ENCODE peak calls at places on chromosomes 13 and 19, in four cellular contexts. One of them, this sample, is unnamed.

GRCh38 chr19:485583-486236 is 10.6 kb upstream of the MADCAM1 start:
- DNase-seq in mesenchymal stem cell: peak
- DNase-seq in MM.1S: no peak
- DNase-seq in OCI-LY7: no peak
- DNase-seq in this sample: no peak

GRCh38 chr13:23618341-23618740 is 48.1 kb downstream of the TNFRSF19 start:
- DNase-seq in MM.1S: no peak
- DNase-seq in mesenchymal stem cell: peak
- DNase-seq in OCI-LY7: no peak
- DNase-seq in this sample: peak

GRCh38 chr13:25908390-25908789 is 143.4 kb downstream of the SHISA2 start:
- DNase-seq in OCI-LY7: no peak
- DNase-seq in MM.1S: no peak
- DNase-seq in mesenchymal stem cell: no peak
- DNase-seq in this sample: no peak

GRCh38 chr13:31023126-31023525 is 90.7 kb downstream of the TEX26 start:
- DNase-seq in mesenchymal stem cell: no peak
- DNase-seq in MM.1S: no peak
- DNase-seq in OCI-LY7: no peak
- DNase-seq in this sample: no peak

GRCh38 chr13:56015919-56016318 is 1124.8 kb upstream of the PRR20A start:
- DNase-seq in MM.1S: no peak
- DNase-seq in mesenchymal stem cell: no peak
- DNase-seq in OCI-LY7: no peak
- DNase-seq in this sample: no peak

GRCh38 chr13:34176636-34177035 is 358.7 kb downstream of the RFC3 start:
- DNase-seq in MM.1S: no peak
- DNase-seq in mesenchymal stem cell: no peak
- DNase-seq in OCI-LY7: no peak
- DNase-seq in this sample: no peak

GRCh38 chr13:92806215-92806614 is 420.4 kb upstream of the GPC6 start:
- DNase-seq in mesenchymal stem cell: peak
- DNase-seq in MM.1S: peak
- DNase-seq in OCI-LY7: peak
- DNase-seq in this sample: no peak

GRCh38 chr19:32642771-32643170 is 32.2 kb downstream of the ANKRD27 start:
- DNase-seq in OCI-LY7: no peak
- DNase-seq in mesenchymal stem cell: no peak
- DNase-seq in MM.1S: no peak
- DNase-seq in this sample: no peak

GRCh38 chr19:13974073-13974472 is 21.8 kb downstream of the DCAF15 start:
- DNase-seq in MM.1S: no peak
- DNase-seq in mesenchymal stem cell: no peak
- DNase-seq in OCI-LY7: peak
- DNase-seq in this sample: no peak

GRCh38 chr13:30022796-30023195 is 172.4 kb upstream of the UBL3 start:
- DNase-seq in mesenchymal stem cell: no peak
- DNase-seq in MM.1S: no peak
- DNase-seq in OCI-LY7: no peak
- DNase-seq in this sample: no peak

GRCh38 chr19:41709951-41710645 is 1.7 kb downstream of the CEACAM5 start:
- DNase-seq in MM.1S: no peak
- DNase-seq in OCI-LY7: no peak
- DNase-seq in mesenchymal stem cell: no peak
- DNase-seq in this sample: no peak

GRCh38 chr19:28710278-28710677 is 502.7 kb downstream of the UQCRFS1 start:
- DNase-seq in mesenchymal stem cell: peak
- DNase-seq in MM.1S: peak
- DNase-seq in OCI-LY7: peak
- DNase-seq in this sample: peak

GRCh38 chr13:35961002-35961401 is 170.2 kb downstream of the DCLK1 start:
- DNase-seq in OCI-LY7: no peak
- DNase-seq in mesenchymal stem cell: no peak
- DNase-seq in MM.1S: no peak
- DNase-seq in this sample: no peak

GRCh38 chr19:12792853-12793289 is 1.6 kb downstream of the JUNB start:
- DNase-seq in MM.1S: no peak
- DNase-seq in OCI-LY7: no peak
- DNase-seq in mesenchymal stem cell: no peak
- DNase-seq in this sample: peak

GRCh38 chr19:17734146-17734545 is 14.9 kb downstream of the MAP1S start:
- DNase-seq in OCI-LY7: no peak
- DNase-seq in mesenchymal stem cell: no peak
- DNase-seq in MM.1S: no peak
- DNase-seq in this sample: no peak

GRCh38 chr13:104365430-104365829 is 1299.2 kb upstream of the SLC10A2 start:
- DNase-seq in mesenchymal stem cell: no peak
- DNase-seq in MM.1S: no peak
- DNase-seq in OCI-LY7: no peak
- DNase-seq in this sample: no peak
- H2AFZ ChIP-seq in mesenchymal stem cell: no peak
- H2AFZ ChIP-seq in MM.1S: no peak
- H2AFZ ChIP-seq in OCI-LY7: no peak
- H2AFZ ChIP-seq in this sample: no peak

GRCh38 chr13:51607165-51607564 is 22.9 kb downstream of the WDFY2 start:
- DNase-seq in OCI-LY7: no peak
- DNase-seq in MM.1S: no peak
- DNase-seq in mesenchymal stem cell: no peak
- DNase-seq in this sample: no peak

GRCh38 chr13:51613535-51613934 is 29.3 kb downstream of the WDFY2 start:
- DNase-seq in mesenchymal stem cell: no peak
- DNase-seq in OCI-LY7: no peak
- DNase-seq in MM.1S: no peak
- DNase-seq in this sample: no peak

GRCh38 chr13:51608857-51609406 is 24.7 kb downstream of the WDFY2 start:
- DNase-seq in mesenchymal stem cell: no peak
- DNase-seq in OCI-LY7: no peak
- DNase-seq in MM.1S: no peak
- DNase-seq in this sample: no peak

GRCh38 chr13:51614350-51614786 is 30.1 kb downstream of the WDFY2 start:
- DNase-seq in MM.1S: no peak
- DNase-seq in mesenchymal stem cell: no peak
- DNase-seq in OCI-LY7: peak
- DNase-seq in this sample: no peak

GRCh38 chr13:51612867-51613266 is 28.6 kb downstream of the WDFY2 start:
- DNase-seq in OCI-LY7: no peak
- DNase-seq in MM.1S: no peak
- DNase-seq in mesenchymal stem cell: no peak
- DNase-seq in this sample: no peak
- H2AFZ ChIP-seq in OCI-LY7: no peak
- H2AFZ ChIP-seq in MM.1S: no peak
- H2AFZ ChIP-seq in mesenchymal stem cell: no peak
- H2AFZ ChIP-seq in this sample: no peak

GRCh38 chr19:50720181-50720920 is 749 bp upstream of the SHANK1 start:
- DNase-seq in MM.1S: no peak
- DNase-seq in mesenchymal stem cell: no peak
- DNase-seq in OCI-LY7: peak
- DNase-seq in this sample: no peak
- H2AFZ ChIP-seq in MM.1S: no peak
- H2AFZ ChIP-seq in mesenchymal stem cell: no peak
- H2AFZ ChIP-seq in OCI-LY7: no peak
- H2AFZ ChIP-seq in this sample: no peak

DNA sequence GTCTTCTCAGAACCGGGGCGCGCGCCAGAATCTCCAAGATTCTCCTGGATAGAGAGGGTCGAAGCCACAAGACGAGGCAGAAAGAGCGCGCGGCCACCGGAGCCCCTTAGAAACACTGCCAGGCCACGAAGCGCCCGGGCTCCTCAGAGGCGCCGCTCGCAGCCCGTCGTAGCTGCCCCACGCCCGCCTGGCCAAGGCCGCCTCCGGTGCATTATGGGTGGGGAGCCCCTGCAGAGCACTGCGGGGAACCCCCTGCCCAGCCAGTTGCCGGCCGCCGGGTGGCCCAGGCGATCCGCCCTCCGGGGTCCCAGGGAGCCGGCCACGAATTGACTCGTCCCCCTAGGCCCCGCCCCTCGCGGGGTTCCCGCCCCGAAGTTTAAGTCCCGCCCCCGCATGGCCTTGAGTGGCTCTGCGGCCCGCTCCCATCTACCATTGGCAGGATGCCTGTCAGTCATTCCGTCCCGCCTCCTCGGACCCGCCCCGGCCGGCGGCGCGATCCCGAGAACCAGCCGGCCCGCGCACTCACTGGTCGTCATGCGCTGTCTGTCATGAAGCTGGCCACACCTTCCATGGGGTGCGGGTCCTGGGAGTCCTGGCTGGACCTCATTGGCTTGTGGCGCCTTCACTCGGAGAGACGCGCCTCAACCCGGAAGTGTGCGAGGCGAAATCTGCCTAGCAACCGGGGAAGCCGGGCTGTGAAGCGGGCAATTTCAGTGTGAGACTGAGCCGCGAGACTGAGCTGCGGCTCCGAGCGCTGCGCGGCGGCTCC is 20.2 kb upstream of the GATAD2A start:
- DNase-seq in MM.1S: peak
- DNase-seq in OCI-LY7: peak
- DNase-seq in mesenchymal stem cell: peak
- DNase-seq in this sample: peak
- H2AFZ ChIP-seq in MM.1S: peak
- H2AFZ ChIP-seq in OCI-LY7: peak
- H2AFZ ChIP-seq in mesenchymal stem cell: peak
- H2AFZ ChIP-seq in this sample: peak

DNA sequence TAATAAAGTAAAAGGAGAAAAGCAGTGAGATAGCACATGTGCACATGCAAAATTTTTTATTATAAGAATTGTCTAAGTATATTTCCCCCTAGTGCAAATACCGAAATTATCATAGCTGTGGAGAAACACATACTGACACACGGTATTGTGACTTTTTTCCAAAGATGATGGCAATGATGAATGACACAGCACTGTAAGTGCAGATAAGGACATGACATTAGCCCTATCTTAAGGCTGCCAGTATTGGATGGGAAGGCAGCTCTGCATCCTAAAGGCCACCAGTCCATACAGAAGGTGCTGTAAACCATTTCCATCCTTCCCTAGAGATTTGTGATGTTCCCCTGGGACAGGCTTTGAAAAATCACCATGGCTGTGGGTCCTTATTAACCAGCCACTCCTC is 11.5 kb upstream of the MICU2 start:
- DNase-seq in OCI-LY7: no peak
- DNase-seq in MM.1S: no peak
- DNase-seq in mesenchymal stem cell: no peak
- DNase-seq in this sample: no peak
- H2AFZ ChIP-seq in OCI-LY7: no peak
- H2AFZ ChIP-seq in MM.1S: no peak
- H2AFZ ChIP-seq in mesenchymal stem cell: no peak
- H2AFZ ChIP-seq in this sample: no peak

DNA sequence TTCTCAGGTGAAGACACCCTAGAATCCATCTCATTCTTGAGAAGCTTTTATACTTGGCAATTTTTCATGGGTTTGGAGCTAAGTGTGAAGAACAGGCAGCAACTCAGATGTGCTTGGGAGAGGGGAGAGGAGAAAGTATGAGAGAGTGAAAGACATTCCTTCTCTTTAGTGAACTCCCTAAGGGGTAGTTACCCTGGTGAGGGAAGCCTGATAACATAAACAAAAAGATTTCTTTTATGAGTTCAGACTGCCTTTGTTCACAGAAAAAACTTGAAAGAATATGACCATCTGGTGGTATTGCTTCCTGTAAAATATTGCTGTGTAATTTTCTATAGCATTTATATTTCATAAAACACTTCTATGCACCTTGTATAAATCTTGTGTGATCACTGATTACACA is at the start of gene STOML3:
- DNase-seq in mesenchymal stem cell: no peak
- DNase-seq in MM.1S: no peak
- DNase-seq in OCI-LY7: no peak
- DNase-seq in this sample: peak
- H2AFZ ChIP-seq in mesenchymal stem cell: no peak
- H2AFZ ChIP-seq in MM.1S: no peak
- H2AFZ ChIP-seq in OCI-LY7: no peak
- H2AFZ ChIP-seq in this sample: no peak

GRCh38 chr19:38405276-38405675 is 2.4 kb downstream of the FAM98C start:
- DNase-seq in OCI-LY7: no peak
- DNase-seq in mesenchymal stem cell: no peak
- DNase-seq in MM.1S: no peak
- DNase-seq in this sample: no peak

GRCh38 chr19:38401148-38401547 is 1.7 kb upstream of the FAM98C start:
- DNase-seq in mesenchymal stem cell: peak
- DNase-seq in OCI-LY7: no peak
- DNase-seq in MM.1S: no peak
- DNase-seq in this sample: peak

GRCh38 chr19:38402623-38402966 is 298 bp upstream of the FAM98C start:
- DNase-seq in OCI-LY7: no peak
- DNase-seq in MM.1S: no peak
- DNase-seq in mesenchymal stem cell: no peak
- DNase-seq in this sample: no peak

GRCh38 chr19:38404858-38405257 is 2.0 kb downstream of the FAM98C start:
- DNase-seq in mesenchymal stem cell: no peak
- DNase-seq in MM.1S: no peak
- DNase-seq in OCI-LY7: no peak
- DNase-seq in this sample: no peak

DNA sequence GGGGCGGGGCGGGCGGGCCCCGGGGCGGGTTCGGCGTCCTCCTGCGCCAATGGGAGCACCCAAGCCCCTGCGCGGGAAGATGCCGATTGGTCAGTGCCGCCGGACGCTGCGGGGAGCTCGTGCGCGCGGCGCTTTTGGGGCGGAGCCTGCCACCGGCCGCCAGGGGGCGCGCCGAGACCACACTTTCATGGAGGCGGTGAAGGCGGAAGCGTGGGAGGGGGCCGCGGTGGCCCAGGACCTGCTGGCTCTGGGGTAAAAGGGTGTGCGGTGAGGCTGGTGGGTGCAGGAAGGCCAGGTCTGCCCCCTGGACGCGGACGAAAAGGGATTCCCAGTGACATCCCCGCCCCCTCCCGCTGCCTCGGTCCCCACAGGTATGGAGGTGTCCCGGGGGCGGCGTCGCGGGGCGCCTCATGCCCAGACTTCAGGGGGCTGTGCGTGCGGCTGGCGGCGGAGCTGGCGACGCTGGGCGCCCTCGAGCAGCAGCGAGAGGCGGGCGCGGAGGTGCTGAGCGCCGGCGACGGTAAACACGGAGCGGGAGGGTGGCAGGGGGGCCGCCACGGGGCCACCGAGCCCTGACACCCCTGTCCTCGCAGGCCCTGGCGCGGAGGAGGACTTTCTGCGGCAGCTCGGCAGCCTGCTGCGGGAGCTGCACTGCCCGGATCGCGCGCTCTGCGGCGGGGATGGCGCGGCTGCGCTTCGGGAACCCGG is at the start of gene FAM98C:
- DNase-seq in mesenchymal stem cell: peak
- DNase-seq in OCI-LY7: peak
- DNase-seq in MM.1S: peak
- DNase-seq in this sample: peak
- H2AFZ ChIP-seq in mesenchymal stem cell: peak
- H2AFZ ChIP-seq in OCI-LY7: peak
- H2AFZ ChIP-seq in MM.1S: peak
- H2AFZ ChIP-seq in this sample: peak